ENCODE peak calls at places on chromosomes 5 and 9, in nine cellular contexts. D, U, X, M, N, E, S, Z and B are unnamed samples.
A peak's percentile ranks its signal among the peaks of the same experiment; 100 is the strongest.

GRCh38 chr5:149063017-149063687 is at the start of gene SH3TC2:
- DNase-seq in D (no peak), U (peak; percentile 59), X (peak; percentile 90), M (peak; percentile 35), N (peak; percentile 69), E (peak; percentile 60), S (peak; percentile 84), Z (peak; percentile 74), B (peak; percentile 21)

GRCh38 chr9:69396759-69397158 is 71.7 kb downstream of the ENTREP1 start:
- DNase-seq in D (no peak), U (no peak), X (no peak), M (no peak), N (no peak), E (no peak), S (no peak), Z (no peak), B (no peak)

GRCh38 chr9:106921341-106921899 is 58.5 kb downstream of the ZNF462 start:
- DNase-seq in D (no peak), U (peak; percentile 47), X (peak; percentile 36), M (no peak), N (peak; percentile 24), E (peak; percentile 29), S (peak; percentile 21), Z (peak; percentile 87), B (peak; percentile 61)

GRCh38 chr5:35009657-35010056 is 38.1 kb downstream of the AGXT2 start:
- DNase-seq in D (no peak), U (no peak), X (no peak), M (no peak), N (no peak), E (no peak), S (no peak), Z (no peak), B (no peak)

GRCh38 chr9:100601216-100601615 is 23.3 kb downstream of the CAVIN4 start:
- DNase-seq in D (peak; percentile 9), U (peak; percentile 64), X (peak; percentile 55), M (peak; percentile 48), N (peak; percentile 58), E (peak; percentile 71), S (peak; percentile 90), Z (peak; percentile 71), B (no peak)

GRCh38 chr9:137534256-137535119 is 15.7 kb downstream of the PNPLA7 start:
- DNase-seq in D (no peak), U (peak; percentile 59), X (peak; percentile 35), M (peak; percentile 31), N (peak; percentile 49), E (peak; percentile 69), S (peak; percentile 84), Z (peak; percentile 67), B (no peak)

GRCh38 chr5:78295035-78295961 is 800 bp upstream of the AP3B1 start:
- DNase-seq in D (peak; percentile 54), U (peak; percentile 69), X (peak; percentile 81), M (no peak), N (peak; percentile 47), E (peak; percentile 70), S (peak; percentile 91), Z (peak; percentile 10), B (peak; percentile 6)

GRCh38 chr9:36064448-36065037 is 27.8 kb downstream of the RECK start:
- DNase-seq in D (no peak), U (no peak), X (no peak), M (no peak), N (peak; percentile 46), E (no peak), S (no peak), Z (no peak), B (no peak)

GRCh38 chr5:75716715-75717081 is 539 bp downstream of the POC5 start:
- DNase-seq in D (no peak), U (peak; percentile 22), X (peak; percentile 24), M (no peak), N (no peak), E (no peak), S (peak; percentile 53), Z (no peak), B (no peak)

GRCh38 chr5:73630760-73631159 is 4.8 kb downstream of the ARHGEF28 start:
- DNase-seq in D (no peak), U (no peak), X (no peak), M (no peak), N (no peak), E (no peak), S (no peak), Z (no peak), B (no peak)

GRCh38 chr9:97556036-97556720 is 54.7 kb downstream of the TMOD1 start:
- DNase-seq in D (no peak), U (no peak), X (no peak), M (no peak), N (no peak), E (no peak), S (no peak), Z (no peak), B (no peak)

GRCh38 chr5:125006011-125006685 is 259.7 kb upstream of the ZNF608 start:
- DNase-seq in D (no peak), U (no peak), X (no peak), M (no peak), N (no peak), E (no peak), S (peak; percentile 53), Z (no peak), B (no peak)

GRCh38 chr5:96758621-96759020 is 49.1 kb downstream of the ERAP1 start:
- DNase-seq in D (no peak), U (no peak), X (no peak), M (no peak), N (no peak), E (no peak), S (no peak), Z (no peak), B (no peak)